ENCODE peak calls at places on chromosomes 11 and 22, in seven cellular contexts. Z, M, V, P, N, S and E are unnamed samples.

GRCh38 chr11:33915521-33915920 is 23.6 kb upstream of the LMO2 start:
- DNase-seq in Z (no peak), M (no peak), V (no peak), P (no peak), N (no peak), S (no peak), E (no peak)

GRCh38 chr22:45952151-45952550 is 24.8 kb downstream of the WNT7B start:
- DNase-seq in Z (no peak), M (no peak), V (no peak), P (no peak), N (no peak), S (no peak), E (no peak)

GRCh38 chr11:64763804-64764611 is 4.2 kb upstream of the PYGM start:
- DNase-seq in Z (no peak), M (no peak), V (peak; percentile 56), P (peak; percentile 50), N (peak; percentile 16), S (no peak), E (no peak)

GRCh38 chr22:24189249-24190158 is 8.2 kb downstream of the SUSD2 start:
- DNase-seq in Z (peak; percentile 45), M (no peak), V (no peak), P (peak; percentile 81), N (peak; percentile 78), S (peak; percentile 60), E (peak; percentile 73)

GRCh38 chr11:19511413-19512183 is 201.0 kb upstream of the NAV2 start:
- DNase-seq in Z (no peak), M (peak; percentile 29), V (no peak), P (peak; percentile 71), N (peak; percentile 71), S (peak; percentile 86), E (peak; percentile 10)

GRCh38 chr11:75429902-75430691 is 2.9 kb downstream of the KLHL35 start:
- DNase-seq in Z (peak; percentile 52), M (no peak), V (peak; percentile 40), P (peak; percentile 80), N (peak; percentile 41), S (peak; percentile 67), E (peak; percentile 71)

GRCh38 chr11:35305670-35306382 is 113.5 kb downstream of the SLC1A2 start:
- DNase-seq in Z (peak; percentile 24), M (no peak), V (peak; percentile 17), P (no peak), N (no peak), S (peak; percentile 47), E (peak; percentile 37)

GRCh38 chr11:118641463-118642019 is 34.1 kb downstream of the PHLDB1 start:
- DNase-seq in Z (no peak), M (no peak), V (no peak), P (no peak), N (no peak), S (no peak), E (peak; percentile 78)

GRCh38 chr11:6258141-6258540 is 1.5 kb upstream of the CCKBR start:
- DNase-seq in Z (no peak), M (no peak), V (no peak), P (no peak), N (no peak), S (no peak), E (no peak)

GRCh38 chr11:26842883-26843282 is 121.0 kb upstream of the SLC5A12 start:
- DNase-seq in Z (no peak), M (no peak), V (no peak), P (no peak), N (no peak), S (no peak), E (no peak)

GRCh38 chr11:2777871-2778629 is 78.3 kb upstream of the KCNQ1OT1 start:
- DNase-seq in Z (no peak), M (no peak), V (no peak), P (peak; percentile 48), N (no peak), S (no peak), E (no peak)

GRCh38 chr11:36469881-36470802 is 39.9 kb downstream of the TRAF6 start:
- DNase-seq in Z (no peak), M (no peak), V (no peak), P (no peak), N (no peak), S (no peak), E (no peak)

GRCh38 chr11:133830931-133831907 is 14.1 kb downstream of the SPATA19 start:
- DNase-seq in Z (no peak), M (no peak), V (no peak), P (no peak), N (no peak), S (no peak), E (no peak)

GRCh38 chr22:41976070-41976901 is 7.0 kb downstream of the SEPTIN3 start:
- DNase-seq in Z (no peak), M (no peak), V (no peak), P (peak; percentile 66), N (no peak), S (peak; percentile 31), E (peak; percentile 47)

GRCh38 chr11:13343931-13344717 is 66.5 kb downstream of the BMAL1 start:
- DNase-seq in Z (peak; percentile 31), M (peak; percentile 33), V (peak; percentile 62), P (peak; percentile 70), N (peak; percentile 64), S (peak; percentile 31), E (peak; percentile 79)

GRCh38 chr11:131823772-131824171 is 453.4 kb downstream of the NTM start:
- DNase-seq in Z (no peak), M (no peak), V (no peak), P (no peak), N (no peak), S (no peak), E (no peak)

GRCh38 chr11:45918331-45918941 is 759 bp upstream of the PEX16 start:
- DNase-seq in Z (peak; percentile 20), M (peak; percentile 33), V (no peak), P (peak; percentile 90), N (peak; percentile 82), S (peak; percentile 81), E (peak; percentile 90)

GRCh38 chr22:20198527-20199319 is 47.9 kb upstream of the CCDC188 start:
- DNase-seq in Z (no peak), M (no peak), V (no peak), P (no peak), N (no peak), S (no peak), E (no peak)

GRCh38 chr11:83681944-83682644 is 395.9 kb upstream of the CCDC90B start:
- DNase-seq in Z (no peak), M (no peak), V (no peak), P (no peak), N (no peak), S (no peak), E (no peak)

GRCh38 chr11:27455667-27456066 is 16.9 kb downstream of the LGR4 start:
- DNase-seq in Z (no peak), M (no peak), V (no peak), P (no peak), N (no peak), S (no peak), E (no peak)

GRCh38 chr11:65870706-65871681 is 1.6 kb downstream of the EFEMP2 start:
- DNase-seq in Z (peak; percentile 57), M (no peak), V (no peak), P (peak; percentile 67), N (no peak), S (no peak), E (no peak)

GRCh38 chr11:122264121-122264520 is 148.1 kb upstream of the BLID start:
- DNase-seq in Z (no peak), M (no peak), V (no peak), P (no peak), N (no peak), S (no peak), E (no peak)